ENCODE peak calls at places on chromosomes 3 and 15, in eight cellular contexts. N is HCT116, C is K562, O is GM12878, P is IMR-90, A is H1, E is A549, D is HepG2. V is an unnamed sample.

GRCh38 chr3:23202203-23202920 is 765 bp upstream of the UBE2E2 start:
- DNase-seq in N (no peak), C (peak), O (no peak), P (peak), A (peak), E (peak), D (no peak), V (no peak)

GRCh38 chr15:101318810-101319200 is 23.8 kb upstream of the SNRPA1 start:
- DNase-seq in N (no peak), C (no peak), O (no peak), P (no peak), A (no peak), E (no peak), D (no peak), V (peak)

GRCh38 chr3:28667646-28668376 is 319.2 kb upstream of the AZI2 start:
- DNase-seq in N (peak), C (peak), O (peak), P (peak), A (peak), E (peak), D (peak), V (peak)

GRCh38 chr3:72338942-72339749 is 509.1 kb downstream of the SHQ1 start:
- DNase-seq in N (peak), C (peak), O (peak), P (peak), A (no peak), E (peak), D (peak), V (no peak)

GRCh38 chr15:71761649-71762048 is 48.7 kb upstream of the NR2E3 start:
- DNase-seq in N (peak), C (no peak), O (no peak), P (peak), A (no peak), E (peak), D (peak), V (no peak)

GRCh38 chr15:57377478-57377847 is 1.2 kb downstream of the CGNL1 start:
- DNase-seq in N (peak), C (no peak), O (no peak), P (no peak), A (no peak), E (peak), D (no peak), V (no peak)

GRCh38 chr3:14507345-14507741 is 32.8 kb downstream of the GRIP2 start:
- DNase-seq in N (no peak), C (peak), O (no peak), P (no peak), A (no peak), E (peak), D (no peak), V (no peak)

GRCh38 chr3:101495552-101495951 is 17.5 kb downstream of the SENP7 start:
- DNase-seq in N (no peak), C (peak), O (no peak), P (no peak), A (no peak), E (peak), D (no peak), V (no peak)

GRCh38 chr3:65483475-65483874 is 555.2 kb downstream of the MAGI1 start:
- DNase-seq in N (no peak), C (no peak), O (no peak), P (no peak), A (no peak), E (no peak), D (no peak), V (no peak)

GRCh38 chr3:195337747-195338146 is 66.8 kb upstream of the XXYLT1 start:
- DNase-seq in N (no peak), C (no peak), O (no peak), P (no peak), A (peak), E (no peak), D (no peak), V (no peak)

GRCh38 chr3:10706156-10707088 is 109.6 kb upstream of the SLC6A11 start:
- DNase-seq in N (no peak), C (no peak), O (no peak), P (no peak), A (no peak), E (no peak), D (no peak), V (peak)

GRCh38 chr3:4531478-4532025 is 38.4 kb downstream of the ITPR1 start:
- DNase-seq in N (no peak), C (peak), O (no peak), P (peak), A (no peak), E (no peak), D (no peak), V (no peak)

DNA sequence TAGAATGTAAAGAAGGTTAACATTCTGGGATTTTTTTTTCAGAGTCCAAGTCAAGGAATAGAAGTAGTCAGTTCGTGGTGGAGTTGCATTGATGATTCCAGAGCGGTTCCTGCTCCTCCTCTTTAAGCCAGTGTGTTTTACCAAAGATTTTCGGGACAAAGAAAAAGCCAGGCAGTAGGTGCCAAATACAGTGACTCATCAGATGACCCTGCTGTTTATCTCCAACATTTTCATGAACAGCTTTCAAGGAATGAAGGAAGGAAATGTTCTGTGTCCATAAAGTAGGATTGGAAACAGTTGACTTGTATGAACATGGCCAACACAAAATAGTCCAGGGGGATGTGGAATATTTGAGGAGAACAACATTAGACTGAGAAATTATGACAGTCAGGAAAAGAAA is 142.4 kb upstream of the TMC3 start:
- DNase-seq in N (no peak), C (no peak), O (no peak), P (peak), A (no peak), E (no peak), D (no peak), V (no peak)
- TF ChIP-seq RAD21 in N (no peak), C (no peak), O (no peak), P (no peak), A (no peak), E (no peak), D (no peak), V (no peak)

DNA sequence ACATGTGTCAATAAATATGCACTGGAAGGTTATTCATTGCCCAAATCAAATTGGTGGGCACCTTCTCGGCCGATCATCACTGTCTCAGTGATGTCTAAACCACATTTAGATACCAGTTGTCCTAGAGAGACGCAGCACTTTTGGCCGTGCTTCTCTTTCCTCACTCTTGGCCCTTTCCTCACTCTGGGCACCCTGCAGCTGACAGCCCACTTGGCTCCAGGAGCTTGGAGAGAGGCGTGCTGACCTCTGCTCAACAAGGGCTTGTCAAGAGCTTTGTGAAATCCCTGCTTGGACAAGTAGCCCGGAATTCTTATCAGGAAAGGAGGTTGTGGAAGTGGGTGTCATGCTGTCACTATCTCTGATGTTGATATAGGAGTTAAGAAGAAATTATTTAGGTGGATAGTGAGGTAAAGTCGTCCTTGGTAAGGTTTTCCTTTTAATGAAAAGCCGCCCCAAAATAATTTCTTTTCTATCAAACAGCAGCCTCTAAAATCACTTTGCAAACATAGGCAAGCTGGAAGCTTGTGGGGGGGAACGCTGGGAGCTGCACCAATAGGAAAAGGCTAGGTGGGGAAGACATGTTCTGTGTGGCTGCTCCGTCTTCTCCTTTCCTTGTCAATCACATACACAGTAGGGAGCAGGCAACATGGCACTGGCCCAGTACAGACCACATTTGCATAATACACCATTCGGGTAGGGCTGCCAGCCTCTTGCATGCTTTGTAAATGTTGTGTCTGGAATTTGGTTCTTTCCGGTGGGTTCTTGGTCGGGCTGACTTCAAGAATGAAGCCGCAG is 126.8 kb upstream of the UBE3A start:
- DNase-seq in N (no peak), C (no peak), O (no peak), P (no peak), A (no peak), E (no peak), D (no peak), V (no peak)
- TF ChIP-seq RAD21 in N (no peak), C (no peak), O (no peak), P (no peak), A (no peak), E (no peak), D (no peak), V (no peak)

DNA sequence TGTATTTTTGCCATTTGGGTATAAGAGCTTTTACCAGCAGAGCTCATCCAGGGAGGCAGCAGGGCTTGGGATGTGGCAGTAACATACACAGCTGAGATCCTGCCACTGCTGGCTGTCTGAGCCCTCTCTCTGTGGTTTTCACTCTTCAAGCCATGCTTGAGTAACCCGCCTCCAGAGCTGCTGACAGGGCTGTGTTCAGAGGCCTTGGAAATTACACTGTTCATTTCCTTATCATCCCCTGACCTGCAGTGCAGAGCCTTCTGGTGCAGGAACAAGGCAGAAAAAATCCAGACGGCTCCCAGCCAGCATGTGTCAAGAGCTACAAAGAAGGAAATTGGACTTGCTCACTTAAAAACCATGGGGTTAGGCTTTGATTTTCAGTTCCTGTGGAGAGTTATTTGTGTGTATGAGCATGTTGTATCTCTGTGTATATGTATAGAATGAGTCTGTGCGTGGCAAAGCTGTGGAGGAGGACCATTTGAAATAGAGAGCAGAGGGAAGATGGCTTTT is 47.0 kb downstream of the ZNF609 start:
- DNase-seq in N (no peak), C (peak), O (peak), P (peak), A (no peak), E (peak), D (peak), V (peak)
- TF ChIP-seq RAD21 in N (no peak), C (no peak), O (no peak), P (no peak), A (no peak), E (no peak), D (no peak), V (peak)

GRCh38 chr3:31900583-31900982 is 80.5 kb downstream of the OSBPL10 start:
- DNase-seq in N (no peak), C (no peak), O (no peak), P (no peak), A (no peak), E (no peak), D (no peak), V (no peak)
- TF ChIP-seq RAD21 in N (no peak), C (no peak), O (no peak), P (no peak), A (no peak), E (no peak), D (no peak), V (no peak)

GRCh38 chr3:47319952-47320351 is 37.2 kb downstream of the KLHL18 start:
- DNase-seq in N (no peak), C (peak), O (no peak), P (no peak), A (no peak), E (no peak), D (no peak), V (no peak)

GRCh38 chr3:47324278-47324865 is 41.6 kb downstream of the KLHL18 start:
- DNase-seq in N (peak), C (peak), O (peak), P (peak), A (peak), E (peak), D (peak), V (peak)

GRCh38 chr3:47318921-47319320 is 36.2 kb downstream of the KLHL18 start:
- DNase-seq in N (no peak), C (no peak), O (no peak), P (peak), A (no peak), E (no peak), D (no peak), V (no peak)

DNA sequence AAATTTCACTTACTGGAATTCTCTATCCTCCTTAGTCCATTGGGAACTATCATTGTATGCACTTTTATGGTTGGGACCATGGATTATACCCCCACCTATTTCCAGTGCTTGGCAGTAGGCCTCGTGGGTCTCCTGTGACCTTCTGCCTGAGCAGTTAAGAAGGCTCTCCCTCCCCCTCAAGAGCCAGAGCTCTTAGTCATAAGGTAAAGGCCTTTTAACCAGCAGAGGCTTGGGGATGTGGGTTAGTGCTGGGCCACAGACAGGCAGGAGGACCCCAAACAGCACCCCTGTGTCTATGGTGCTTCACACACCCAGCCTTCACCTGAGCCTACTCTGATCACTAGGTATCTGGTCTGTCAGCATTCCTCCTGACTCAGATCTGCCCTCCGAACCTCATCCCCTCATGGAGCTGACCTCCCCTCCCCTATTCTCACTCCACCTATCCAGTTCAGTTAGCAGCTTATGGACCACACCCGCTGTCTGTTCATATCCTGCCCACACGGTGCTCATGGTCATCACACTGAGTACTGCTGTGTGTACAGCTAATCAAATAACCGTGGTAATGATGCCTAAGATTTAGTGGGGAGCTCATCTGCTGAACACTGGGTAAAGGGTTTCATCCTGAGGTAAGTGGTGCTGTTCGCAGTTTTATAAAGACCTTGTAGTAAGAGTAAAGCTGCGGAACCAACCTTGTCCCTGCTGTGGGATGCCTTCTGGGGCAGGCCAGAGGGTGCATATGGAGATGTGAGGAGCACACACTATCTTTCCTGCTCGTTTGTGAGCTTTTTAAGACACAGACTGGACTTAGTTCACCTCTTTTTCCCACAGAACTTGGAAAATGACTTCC is 40.9 kb downstream of the KLHL18 start:
- DNase-seq in N (peak), C (peak), O (no peak), P (peak), A (no peak), E (no peak), D (no peak), V (no peak)
- TF ChIP-seq RAD21 in N (no peak), C (no peak), O (no peak), P (no peak), A (no peak), E (no peak), D (no peak), V (no peak)

GRCh38 chr3:58335432-58335947 is 2.8 kb downstream of the PXK start:
- DNase-seq in N (no peak), C (no peak), O (no peak), P (no peak), A (no peak), E (no peak), D (no peak), V (no peak)
- TF ChIP-seq RAD21 in N (no peak), C (no peak), O (no peak), P (no peak), A (no peak), E (no peak), D (no peak), V (no peak)

V was measured in SK-N-SH.